ENCODE peak calls at places on chromosomes 4 and X, in four cellular contexts. V is cardiac fibroblast, A is astrocyte of the cerebellum, R is foreskin fibroblast. K is an unnamed sample.

GRCh38 chr4:60605651-60606354 is 594.3 kb upstream of the ADGRL3 start:
- DNase-seq in A (peak), R (peak), V (peak), K (peak)

GRCh38 chrX:68823413-68824151 is 5.2 kb upstream of the EFNB1 start:
- DNase-seq in V (no peak), R (no peak), A (no peak), K (no peak)

GRCh38 chrX:74382613-74383012 is 38.7 kb upstream of the SLC16A2 start:
- DNase-seq in R (peak), A (peak), V (peak), K (peak)

GRCh38 chrX:111719426-111720210 is 38.6 kb downstream of the ALG13 start:
- DNase-seq in R (no peak), A (no peak), V (peak), K (no peak)

GRCh38 chr4:156329779-156330178 is 376.1 kb upstream of the CTSO start:
- DNase-seq in A (no peak), V (peak), R (peak), K (no peak)

GRCh38 chr4:72311291-72311690 is 257.7 kb downstream of the ADAMTS3 start:
- DNase-seq in V (peak), R (peak), A (no peak), K (no peak)

GRCh38 chr4:154779362-154779947 is 1.6 kb upstream of the RBM46 start:
- DNase-seq in A (peak), V (peak), R (peak), K (peak)

GRCh38 chr4:1711906-1712215 is 258 bp downstream of the SLBP start:
- DNase-seq in A (no peak), V (no peak), R (peak), K (no peak)

GRCh38 chr4:85952518-85952917 is 407.3 kb downstream of the MAPK10 start:
- DNase-seq in A (peak), R (peak), V (peak), K (no peak)

GRCh38 chr4:24973471-24974251 is 57.1 kb downstream of the LGI2 start:
- DNase-seq in A (peak), R (peak), V (no peak), K (peak)

DNA sequence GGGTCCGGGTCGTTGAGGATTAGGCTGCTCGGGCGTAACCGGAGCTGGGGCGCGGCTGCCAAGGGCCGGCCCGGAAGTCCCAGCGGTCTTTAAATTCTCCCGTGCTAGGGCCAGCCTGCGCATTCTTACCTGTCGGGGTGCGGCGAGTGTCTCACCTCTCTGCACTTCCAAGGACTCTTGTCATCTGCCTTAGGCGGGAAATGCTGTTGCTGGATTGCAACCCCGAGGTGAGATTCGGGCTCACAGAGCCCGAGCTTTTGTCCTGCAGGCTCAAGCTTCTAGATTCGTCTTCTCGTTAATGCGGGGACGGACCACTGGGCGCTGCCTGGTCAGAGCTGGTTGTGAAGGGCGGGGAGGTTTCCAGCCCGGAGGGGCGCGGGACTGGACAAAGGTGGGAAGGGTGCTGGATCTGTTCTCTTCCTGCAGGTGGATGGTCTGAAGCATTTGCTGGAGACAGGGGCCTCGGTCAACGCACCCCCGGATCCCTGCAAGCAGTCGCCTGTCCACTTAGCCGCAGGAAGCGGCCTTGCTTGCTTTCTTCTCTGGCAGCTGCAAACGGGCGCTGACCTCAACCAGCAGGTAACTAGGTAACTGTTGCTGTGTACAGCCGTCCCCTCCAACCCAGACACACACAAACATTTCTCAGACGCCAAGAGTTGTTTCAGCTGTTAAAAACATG is at the start of gene ANKRD37:
- DNase-seq in R (peak), V (peak), A (no peak), K (no peak)
- TF ChIP-seq CTCF in R (no peak), V (no peak), A (no peak), K (no peak)

DNA sequence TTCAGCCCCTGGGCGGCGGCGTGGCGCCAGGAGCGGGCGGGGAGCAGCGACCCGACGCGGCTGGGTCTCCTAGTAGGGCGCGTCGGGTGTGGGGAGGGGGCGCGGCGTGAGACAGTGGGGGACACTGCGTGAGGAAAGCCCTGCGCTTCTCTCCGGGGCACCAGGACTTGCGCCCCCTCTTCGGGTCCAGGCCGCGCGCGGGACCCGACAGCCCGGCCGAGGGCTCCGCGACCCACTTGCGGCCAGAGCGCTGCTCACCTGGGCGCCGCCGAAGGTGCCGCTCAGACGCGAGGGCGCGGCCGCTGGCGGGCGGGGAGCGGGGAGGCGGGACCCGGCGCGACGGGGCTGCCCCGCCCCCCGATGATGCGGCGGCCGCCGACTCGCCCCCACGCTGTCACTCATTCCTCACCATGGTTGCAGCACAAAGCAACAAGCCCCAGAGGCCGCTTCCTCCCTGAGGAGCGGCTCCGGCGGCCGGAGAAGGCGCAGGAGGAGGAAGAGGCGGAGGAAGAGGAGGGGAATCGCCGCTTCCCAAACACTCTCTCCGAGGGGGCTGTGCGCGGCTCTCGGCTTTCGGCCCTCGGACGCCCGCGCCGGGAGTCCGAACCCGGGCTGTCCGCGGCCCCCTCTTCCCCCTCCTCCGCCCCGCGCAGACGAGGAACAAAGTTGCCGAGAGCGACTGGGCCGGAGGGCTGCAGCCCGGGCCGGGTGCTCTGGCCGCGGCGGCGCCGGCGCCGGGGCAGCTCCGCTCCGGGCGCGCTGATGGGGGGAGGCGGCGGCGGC is at the start of gene RAPGEF2:
- DNase-seq in R (peak), V (peak), A (peak), K (peak)
- TF ChIP-seq CTCF in R (no peak), V (no peak), A (no peak), K (no peak)

GRCh38 chr4:113762061-113762850 is 718 bp upstream of the CAMK2D start:
- DNase-seq in A (peak), R (peak), V (peak), K (peak)

GRCh38 chr4:113760094-113760851 is 1.3 kb downstream of the CAMK2D start:
- DNase-seq in R (peak), A (no peak), V (peak), K (no peak)

GRCh38 chr4:113760852-113761681 is 471 bp downstream of the CAMK2D start:
- DNase-seq in R (peak), V (peak), A (no peak), K (no peak)

GRCh38 chr4:113762851-113763172 is 1.3 kb upstream of the CAMK2D start:
- DNase-seq in A (no peak), R (no peak), V (no peak), K (no peak)

DNA sequence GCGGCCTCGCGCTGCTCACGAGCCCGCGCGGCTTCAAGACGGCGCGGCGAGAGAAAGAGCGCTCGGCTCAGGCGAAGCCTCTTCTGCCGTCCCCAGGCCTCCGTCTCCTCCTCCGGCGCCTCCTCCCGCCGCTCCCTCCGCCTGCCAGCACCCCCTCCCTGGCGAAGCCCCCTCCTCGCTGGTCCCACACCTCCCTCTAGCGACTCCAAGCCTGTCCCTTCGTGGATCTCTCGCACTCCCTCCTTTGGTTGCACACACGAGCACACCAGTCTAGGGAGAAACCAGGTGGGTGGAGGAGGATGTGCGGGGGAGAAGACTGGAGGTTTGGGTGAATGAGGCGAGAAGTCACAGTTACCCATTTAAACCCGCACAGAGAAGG is at the start of gene CAMK2D:
- DNase-seq in R (peak), A (peak), V (peak), K (peak)
- TF ChIP-seq CTCF in R (peak), A (peak), V (peak), K (peak)

GRCh38 chr4:123114084-123114914 is 191.9 kb upstream of the NUDT6 start:
- DNase-seq in R (no peak), A (no peak), V (no peak), K (no peak)
- TF ChIP-seq CTCF in R (no peak), A (no peak), V (no peak), K (no peak)

DNA sequence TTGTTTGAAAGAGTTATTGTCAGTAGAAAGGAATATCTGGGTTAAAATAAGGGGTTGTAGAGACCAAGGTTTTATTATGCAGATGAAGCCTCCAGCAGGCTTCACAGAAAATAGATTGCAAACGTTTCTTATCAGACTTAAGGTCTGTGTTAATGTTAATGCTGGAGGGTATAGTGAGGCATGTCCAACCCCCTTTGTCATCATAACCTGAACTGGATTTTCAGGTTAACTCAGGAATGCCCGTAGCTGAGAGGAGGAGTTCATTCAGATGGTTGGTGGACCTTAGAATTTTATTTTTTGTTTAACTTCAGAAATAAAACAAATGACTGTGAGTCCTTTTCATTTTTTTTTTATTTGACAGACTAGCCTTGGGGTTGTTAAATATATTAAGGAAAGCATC is 354.1 kb downstream of the GPM6A start:
- DNase-seq in A (no peak), V (no peak), R (no peak), K (no peak)
- TF ChIP-seq CTCF in A (no peak), V (no peak), R (no peak), K (no peak)

GRCh38 chrX:10636337-10636736 is 16.0 kb upstream of the MID1 start:
- DNase-seq in V (peak), A (no peak), R (peak), K (no peak)
- TF ChIP-seq CTCF in V (peak), A (peak), R (peak), K (peak)

GRCh38 chrX:727738-728621 is 97.4 kb downstream of the SHOX start:
- DNase-seq in V (no peak), R (no peak), A (no peak), K (no peak)
- TF ChIP-seq CTCF in V (no peak), R (peak), A (no peak), K (no peak)

GRCh38 chr4:186723207-186724047 is at the start of gene FAT1:
- DNase-seq in A (peak), R (peak), V (peak), K (no peak)
- TF ChIP-seq CTCF in A (no peak), R (no peak), V (no peak), K (no peak)

DNA sequence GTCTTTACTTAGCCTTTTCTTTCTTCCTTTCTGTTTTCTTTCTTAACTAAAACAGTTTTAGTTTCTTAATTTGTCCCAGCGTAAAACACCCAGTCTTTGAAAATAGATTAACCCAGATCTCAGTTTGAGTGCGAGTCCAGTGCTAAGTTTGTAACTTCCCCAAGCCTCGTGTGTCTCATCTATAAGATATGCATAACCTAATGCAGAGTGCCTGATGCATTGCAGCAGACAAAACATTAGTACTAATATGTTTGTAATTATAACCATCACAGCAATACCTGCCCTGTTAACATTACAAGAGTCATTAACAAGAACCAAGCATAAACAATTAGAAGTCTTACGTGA is 528 bp upstream of the GEMIN8 start:
- DNase-seq in R (peak), A (no peak), V (peak), K (no peak)
- TF ChIP-seq CTCF in R (no peak), A (no peak), V (no peak), K (no peak)